ENCODE peak calls at places on chromosomes 5 and 9, in eight cellular contexts. One of them, this sample, is unnamed.

GRCh38 chr9:137007060-137007815 is 10.9 kb upstream of the CLIC3 start:
- DNase-seq in AG04449: no peak
- DNase-seq in tibial nerve: no peak
- DNase-seq in small intestine: no peak
- DNase-seq in HAP-1: no peak
- DNase-seq in GM23338: no peak
- DNase-seq in PC-9: no peak
- DNase-seq in fibroblast of pulmonary artery: no peak
- DNase-seq in this sample: no peak

GRCh38 chr5:140785905-140786686 is at the start of gene PCDHA1:
- DNase-seq in AG04449: no peak
- DNase-seq in tibial nerve: no peak
- DNase-seq in small intestine: no peak
- DNase-seq in HAP-1: peak; percentile 3
- DNase-seq in GM23338: peak; percentile 80
- DNase-seq in PC-9: no peak
- DNase-seq in fibroblast of pulmonary artery: no peak
- DNase-seq in this sample: peak; percentile 29

GRCh38 chr5:143494162-143494561 is 90.7 kb upstream of the NR3C1 start:
- DNase-seq in AG04449: peak; percentile 74
- DNase-seq in tibial nerve: no peak
- DNase-seq in small intestine: no peak
- DNase-seq in HAP-1: no peak
- DNase-seq in GM23338: no peak
- DNase-seq in PC-9: peak; percentile 16
- DNase-seq in fibroblast of pulmonary artery: peak; percentile 83
- DNase-seq in this sample: no peak

GRCh38 chr9:2055203-2055658 is 40.1 kb downstream of the SMARCA2 start:
- DNase-seq in AG04449: no peak
- DNase-seq in tibial nerve: no peak
- DNase-seq in small intestine: no peak
- DNase-seq in HAP-1: no peak
- DNase-seq in GM23338: no peak
- DNase-seq in PC-9: no peak
- DNase-seq in fibroblast of pulmonary artery: peak; percentile 26
- DNase-seq in this sample: no peak

GRCh38 chr5:147393866-147394265 is 116.0 kb downstream of the DPYSL3 start:
- DNase-seq in AG04449: no peak
- DNase-seq in tibial nerve: no peak
- DNase-seq in small intestine: no peak
- DNase-seq in HAP-1: no peak
- DNase-seq in GM23338: peak; percentile 80
- DNase-seq in PC-9: no peak
- DNase-seq in fibroblast of pulmonary artery: peak; percentile 42
- DNase-seq in this sample: no peak

GRCh38 chr5:55601209-55601618 is 66.5 kb upstream of the PLPP1 start:
- DNase-seq in AG04449: no peak
- DNase-seq in tibial nerve: peak; percentile 79
- DNase-seq in small intestine: peak; percentile 86
- DNase-seq in HAP-1: peak; percentile 88
- DNase-seq in GM23338: no peak
- DNase-seq in PC-9: peak; percentile 71
- DNase-seq in fibroblast of pulmonary artery: peak; percentile 96
- DNase-seq in this sample: peak; percentile 62

GRCh38 chr5:394671-395155 is 48.3 kb upstream of the EXOC3 start:
- DNase-seq in AG04449: no peak
- DNase-seq in tibial nerve: no peak
- DNase-seq in small intestine: no peak
- DNase-seq in HAP-1: no peak
- DNase-seq in GM23338: no peak
- DNase-seq in PC-9: no peak
- DNase-seq in fibroblast of pulmonary artery: no peak
- DNase-seq in this sample: no peak

GRCh38 chr9:137126786-137127185 is 12.2 kb upstream of the GRIN1 start:
- DNase-seq in AG04449: no peak
- DNase-seq in tibial nerve: no peak
- DNase-seq in small intestine: peak; percentile 52
- DNase-seq in HAP-1: no peak
- DNase-seq in GM23338: no peak
- DNase-seq in PC-9: no peak
- DNase-seq in fibroblast of pulmonary artery: no peak
- DNase-seq in this sample: no peak

DNA sequence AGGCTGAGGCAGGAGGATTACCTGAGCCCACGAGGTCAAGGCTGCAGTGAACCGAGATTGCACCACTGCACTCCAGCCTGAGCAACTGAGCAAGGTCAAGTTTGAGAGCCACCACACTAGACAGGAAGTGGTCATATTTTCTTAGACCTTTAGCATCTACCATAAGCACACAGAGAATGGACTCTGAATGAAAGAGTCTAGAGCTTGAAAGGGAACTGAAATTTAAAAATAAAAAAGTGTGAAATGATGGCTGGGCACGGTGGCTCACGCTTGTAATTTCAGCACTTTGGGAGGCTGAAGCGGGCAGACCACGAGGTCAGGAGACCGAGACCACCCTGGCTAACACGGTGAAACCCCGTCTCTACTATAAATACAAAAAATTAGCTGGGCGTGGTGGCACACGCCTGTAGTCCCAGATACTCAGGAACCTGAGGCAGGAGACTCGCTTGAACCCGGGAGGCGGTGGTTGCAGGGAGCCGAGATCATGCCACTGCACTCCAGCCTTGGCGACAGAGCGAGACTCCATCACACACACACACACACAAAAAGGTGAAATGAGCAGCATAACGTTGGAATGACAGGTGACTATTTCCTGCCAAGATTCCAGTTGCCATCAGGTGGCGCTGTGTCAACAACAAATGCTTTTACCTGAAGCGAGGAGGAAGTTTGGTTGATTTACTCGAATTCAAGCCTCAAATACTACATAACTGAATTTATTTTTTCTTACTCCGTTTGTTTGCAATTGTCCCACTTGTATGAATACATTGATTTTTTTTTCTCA is 21.3 kb upstream of the AK3 start:
- DNase-seq in AG04449: no peak
- DNase-seq in tibial nerve: peak; percentile 90
- DNase-seq in small intestine: peak; percentile 89
- DNase-seq in HAP-1: peak; percentile 67
- DNase-seq in GM23338: peak; percentile 91
- DNase-seq in PC-9: peak; percentile 59
- DNase-seq in fibroblast of pulmonary artery: peak; percentile 87
- DNase-seq in this sample: peak; percentile 71
- H3K4me3 ChIP-seq in AG04449: no peak overlapping the region
- H3K4me3 ChIP-seq in tibial nerve: peak overlapping the region; percentile 19
- H3K4me3 ChIP-seq in small intestine: no peak overlapping the region
- H3K4me3 ChIP-seq in HAP-1: peak overlapping the region; percentile 5
- H3K4me3 ChIP-seq in GM23338: peak overlapping the region; percentile 1
- H3K4me3 ChIP-seq in PC-9: no peak overlapping the region
- H3K4me3 ChIP-seq in fibroblast of pulmonary artery: no peak overlapping the region
- H3K4me3 ChIP-seq in this sample: peak overlapping the region; percentile 37

GRCh38 chr5:96664669-96665068 is 2.5 kb downstream of the CAST start:
- DNase-seq in AG04449: no peak
- DNase-seq in tibial nerve: no peak
- DNase-seq in small intestine: peak; percentile 77
- DNase-seq in HAP-1: no peak
- DNase-seq in GM23338: no peak
- DNase-seq in PC-9: no peak
- DNase-seq in fibroblast of pulmonary artery: no peak
- DNase-seq in this sample: no peak

GRCh38 chr5:96661841-96662724 is at the start of gene CAST:
- DNase-seq in AG04449: peak; percentile 46
- DNase-seq in tibial nerve: peak; percentile 89
- DNase-seq in small intestine: peak; percentile 85
- DNase-seq in HAP-1: peak; percentile 93
- DNase-seq in GM23338: peak; percentile 95
- DNase-seq in PC-9: peak; percentile 97
- DNase-seq in fibroblast of pulmonary artery: peak; percentile 95
- DNase-seq in this sample: peak; percentile 97

GRCh38 chr5:96662725-96663513 is 743 bp downstream of the CAST start:
- DNase-seq in AG04449: peak; percentile 29
- DNase-seq in tibial nerve: peak; percentile 88
- DNase-seq in small intestine: peak; percentile 94
- DNase-seq in HAP-1: peak; percentile 76
- DNase-seq in GM23338: peak; percentile 84
- DNase-seq in PC-9: peak; percentile 96
- DNase-seq in fibroblast of pulmonary artery: peak; percentile 89
- DNase-seq in this sample: peak; percentile 95

GRCh38 chr5:96661101-96661840 is 905 bp upstream of the CAST start:
- DNase-seq in AG04449: no peak
- DNase-seq in tibial nerve: peak; percentile 19
- DNase-seq in small intestine: peak; percentile 64
- DNase-seq in HAP-1: peak; percentile 29
- DNase-seq in GM23338: peak; percentile 32
- DNase-seq in PC-9: peak; percentile 33
- DNase-seq in fibroblast of pulmonary artery: peak; percentile 49
- DNase-seq in this sample: no peak

GRCh38 chr5:96663608-96664007 is 1.4 kb downstream of the CAST start:
- DNase-seq in AG04449: no peak
- DNase-seq in tibial nerve: no peak
- DNase-seq in small intestine: no peak
- DNase-seq in HAP-1: no peak
- DNase-seq in GM23338: no peak
- DNase-seq in PC-9: no peak
- DNase-seq in fibroblast of pulmonary artery: no peak
- DNase-seq in this sample: no peak
- H3K4me3 ChIP-seq in AG04449: peak overlapping the region; percentile 83
- H3K4me3 ChIP-seq in tibial nerve: peak overlapping the region; percentile 99
- H3K4me3 ChIP-seq in small intestine: peak overlapping the region; percentile 45
- H3K4me3 ChIP-seq in HAP-1: peak overlapping the region; percentile 74
- H3K4me3 ChIP-seq in GM23338: peak overlapping the region; percentile 86
- H3K4me3 ChIP-seq in PC-9: peak overlapping the region; percentile 88
- H3K4me3 ChIP-seq in fibroblast of pulmonary artery: peak overlapping the region; percentile 83
- H3K4me3 ChIP-seq in this sample: peak overlapping the region; percentile 91

GRCh38 chr5:7787770-7788169 is 63.2 kb downstream of the CFAP90 start:
- DNase-seq in AG04449: no peak
- DNase-seq in tibial nerve: no peak
- DNase-seq in small intestine: no peak
- DNase-seq in HAP-1: no peak
- DNase-seq in GM23338: no peak
- DNase-seq in PC-9: no peak
- DNase-seq in fibroblast of pulmonary artery: no peak
- DNase-seq in this sample: no peak

GRCh38 chr5:7779663-7780030 is 71.3 kb downstream of the CFAP90 start:
- DNase-seq in AG04449: no peak
- DNase-seq in tibial nerve: no peak
- DNase-seq in small intestine: no peak
- DNase-seq in HAP-1: no peak
- DNase-seq in GM23338: no peak
- DNase-seq in PC-9: no peak
- DNase-seq in fibroblast of pulmonary artery: no peak
- DNase-seq in this sample: no peak

GRCh38 chr5:7776442-7776841 is 74.5 kb downstream of the CFAP90 start:
- DNase-seq in AG04449: no peak
- DNase-seq in tibial nerve: no peak
- DNase-seq in small intestine: no peak
- DNase-seq in HAP-1: no peak
- DNase-seq in GM23338: no peak
- DNase-seq in PC-9: no peak
- DNase-seq in fibroblast of pulmonary artery: no peak
- DNase-seq in this sample: no peak

GRCh38 chr5:7779019-7779662 is 71.8 kb downstream of the CFAP90 start:
- DNase-seq in AG04449: no peak
- DNase-seq in tibial nerve: no peak
- DNase-seq in small intestine: no peak
- DNase-seq in HAP-1: no peak
- DNase-seq in GM23338: no peak
- DNase-seq in PC-9: no peak
- DNase-seq in fibroblast of pulmonary artery: no peak
- DNase-seq in this sample: no peak

DNA sequence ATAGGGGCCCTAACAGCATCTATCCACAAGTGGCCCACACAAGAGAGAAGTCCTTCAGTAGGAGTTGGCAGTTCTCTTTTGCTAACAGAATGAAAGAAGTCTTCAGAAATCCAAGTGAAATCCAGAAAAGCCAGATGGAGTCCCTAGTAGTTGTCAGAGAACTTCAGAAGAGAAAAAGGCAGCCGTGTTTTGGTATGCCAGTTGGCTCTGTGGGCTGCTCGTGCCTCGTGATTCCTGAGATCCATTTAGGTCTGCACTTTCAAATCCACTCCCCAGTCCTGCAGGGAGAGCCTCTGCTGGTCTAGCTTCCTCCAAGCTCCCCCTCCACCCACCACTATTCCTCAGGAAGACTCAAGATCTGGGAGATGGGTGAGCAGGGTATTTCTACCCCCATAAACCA is 69.0 kb downstream of the CFAP90 start:
- DNase-seq in AG04449: no peak
- DNase-seq in tibial nerve: no peak
- DNase-seq in small intestine: no peak
- DNase-seq in HAP-1: no peak
- DNase-seq in GM23338: no peak
- DNase-seq in PC-9: no peak
- DNase-seq in fibroblast of pulmonary artery: no peak
- DNase-seq in this sample: no peak
- H3K4me3 ChIP-seq in AG04449: no peak overlapping the region
- H3K4me3 ChIP-seq in tibial nerve: no peak overlapping the region
- H3K4me3 ChIP-seq in small intestine: no peak overlapping the region
- H3K4me3 ChIP-seq in HAP-1: no peak overlapping the region
- H3K4me3 ChIP-seq in GM23338: no peak overlapping the region
- H3K4me3 ChIP-seq in PC-9: no peak overlapping the region
- H3K4me3 ChIP-seq in fibroblast of pulmonary artery: no peak overlapping the region
- H3K4me3 ChIP-seq in this sample: no peak overlapping the region

GRCh38 chr5:81145329-81145728 is 87.8 kb upstream of the CKMT2 start:
- DNase-seq in AG04449: no peak
- DNase-seq in tibial nerve: no peak
- DNase-seq in small intestine: no peak
- DNase-seq in HAP-1: no peak
- DNase-seq in GM23338: no peak
- DNase-seq in PC-9: no peak
- DNase-seq in fibroblast of pulmonary artery: no peak
- DNase-seq in this sample: no peak

GRCh38 chr5:81151546-81151945 is 81.6 kb upstream of the CKMT2 start:
- DNase-seq in AG04449: peak; percentile 38
- DNase-seq in tibial nerve: no peak
- DNase-seq in small intestine: no peak
- DNase-seq in HAP-1: no peak
- DNase-seq in GM23338: no peak
- DNase-seq in PC-9: no peak
- DNase-seq in fibroblast of pulmonary artery: peak; percentile 57
- DNase-seq in this sample: no peak

GRCh38 chr5:81142108-81142507 is 91.0 kb upstream of the CKMT2 start:
- DNase-seq in AG04449: no peak
- DNase-seq in tibial nerve: no peak
- DNase-seq in small intestine: no peak
- DNase-seq in HAP-1: no peak
- DNase-seq in GM23338: no peak
- DNase-seq in PC-9: no peak
- DNase-seq in fibroblast of pulmonary artery: no peak
- DNase-seq in this sample: no peak

GRCh38 chr5:81147970-81148571 is 85.1 kb upstream of the CKMT2 start:
- DNase-seq in AG04449: no peak
- DNase-seq in tibial nerve: no peak
- DNase-seq in small intestine: no peak
- DNase-seq in HAP-1: no peak
- DNase-seq in GM23338: no peak
- DNase-seq in PC-9: no peak
- DNase-seq in fibroblast of pulmonary artery: no peak
- DNase-seq in this sample: no peak

DNA sequence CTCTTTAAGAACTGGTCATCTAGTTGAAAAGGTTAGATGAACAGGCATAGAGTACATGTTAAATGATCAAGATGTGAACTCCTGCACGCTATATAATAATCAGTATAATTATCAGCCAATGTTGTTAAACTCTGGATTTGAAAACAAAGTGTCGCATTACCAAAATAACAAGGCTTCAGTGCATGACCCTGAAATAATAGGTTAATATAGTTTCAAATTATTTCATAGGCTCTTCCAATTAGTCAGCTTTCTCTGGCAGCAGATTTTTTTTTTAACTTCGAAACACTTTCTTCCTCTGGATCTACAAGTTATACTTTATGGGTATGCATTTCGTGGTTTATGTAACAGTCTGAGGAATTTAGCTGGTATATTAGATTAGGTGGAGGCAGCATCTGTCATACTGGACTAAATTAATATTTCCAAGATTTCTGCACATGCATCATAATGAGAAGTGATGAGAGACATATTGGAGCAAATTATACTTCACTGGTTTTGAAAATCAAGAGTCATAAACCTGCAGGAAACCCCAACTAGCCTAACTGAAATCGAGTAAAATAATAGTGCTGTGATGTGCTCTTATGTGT is 86.0 kb upstream of the CKMT2 start:
- DNase-seq in AG04449: no peak
- DNase-seq in tibial nerve: no peak
- DNase-seq in small intestine: no peak
- DNase-seq in HAP-1: no peak
- DNase-seq in GM23338: no peak
- DNase-seq in PC-9: no peak
- DNase-seq in fibroblast of pulmonary artery: no peak
- DNase-seq in this sample: no peak
- H3K4me3 ChIP-seq in AG04449: no peak overlapping the region
- H3K4me3 ChIP-seq in tibial nerve: no peak overlapping the region
- H3K4me3 ChIP-seq in small intestine: no peak overlapping the region
- H3K4me3 ChIP-seq in HAP-1: no peak overlapping the region
- H3K4me3 ChIP-seq in GM23338: no peak overlapping the region
- H3K4me3 ChIP-seq in PC-9: no peak overlapping the region
- H3K4me3 ChIP-seq in fibroblast of pulmonary artery: no peak overlapping the region
- H3K4me3 ChIP-seq in this sample: no peak overlapping the region